ENCODE peak calls at places on chromosomes 6 and 20, in five cellular contexts. One of them, this sample, is unnamed.

GRCh38 chr20:50153153-50153499 is 397 bp downstream of the PEDS1 start:
- DNase-seq in T47D: no peak
- DNase-seq in NCI-H2081: no peak
- DNase-seq in NCI-H1417: peak
- DNase-seq in glutamatergic neuron: no peak
- DNase-seq in this sample: no peak

GRCh38 chr6:34115396-34116314 is 30.2 kb downstream of the GRM4 start:
- DNase-seq in T47D: peak
- DNase-seq in NCI-H2081: no peak
- DNase-seq in NCI-H1417: no peak
- DNase-seq in glutamatergic neuron: no peak
- DNase-seq in this sample: no peak

GRCh38 chr6:115544765-115545409 is 515.8 kb downstream of the FRK start:
- DNase-seq in T47D: peak
- DNase-seq in NCI-H2081: no peak
- DNase-seq in NCI-H1417: no peak
- DNase-seq in glutamatergic neuron: no peak
- DNase-seq in this sample: peak

GRCh38 chr6:168326294-168327261 is 7.0 kb upstream of the DACT2 start:
- DNase-seq in T47D: no peak
- DNase-seq in NCI-H2081: no peak
- DNase-seq in NCI-H1417: no peak
- DNase-seq in glutamatergic neuron: no peak
- DNase-seq in this sample: no peak

GRCh38 chr20:50240092-50240491 is 49.5 kb downstream of the CEBPB start:
- DNase-seq in T47D: peak
- DNase-seq in NCI-H2081: no peak
- DNase-seq in NCI-H1417: no peak
- DNase-seq in glutamatergic neuron: no peak
- DNase-seq in this sample: no peak

GRCh38 chr6:31307669-31308049 is 35.8 kb upstream of the HLA-C start:
- DNase-seq in T47D: peak
- DNase-seq in NCI-H2081: no peak
- DNase-seq in NCI-H1417: no peak
- DNase-seq in glutamatergic neuron: no peak
- DNase-seq in this sample: no peak

GRCh38 chr6:160178271-160178670 is 56.7 kb downstream of the SLC22A1 start:
- DNase-seq in T47D: no peak
- DNase-seq in NCI-H2081: no peak
- DNase-seq in NCI-H1417: no peak
- DNase-seq in glutamatergic neuron: no peak
- DNase-seq in this sample: no peak

GRCh38 chr6:161256390-161256789 is 17.5 kb downstream of the AGPAT4 start:
- DNase-seq in T47D: no peak
- DNase-seq in NCI-H2081: no peak
- DNase-seq in NCI-H1417: no peak
- DNase-seq in glutamatergic neuron: no peak
- DNase-seq in this sample: no peak

GRCh38 chr6:4459981-4460380 is 316.2 kb upstream of the CDYL start:
- DNase-seq in T47D: no peak
- DNase-seq in NCI-H2081: no peak
- DNase-seq in NCI-H1417: no peak
- DNase-seq in glutamatergic neuron: peak
- DNase-seq in this sample: no peak

GRCh38 chr20:51013577-51014330 is 9.2 kb downstream of the KCNG1 start:
- DNase-seq in T47D: no peak
- DNase-seq in NCI-H2081: no peak
- DNase-seq in NCI-H1417: peak
- DNase-seq in glutamatergic neuron: no peak
- DNase-seq in this sample: no peak

GRCh38 chr6:75602164-75602896 is 650 bp downstream of the SENP6 start:
- DNase-seq in T47D: peak
- DNase-seq in NCI-H2081: peak
- DNase-seq in NCI-H1417: peak
- DNase-seq in glutamatergic neuron: peak
- DNase-seq in this sample: peak

GRCh38 chr6:167089243-167090142 is 33.4 kb upstream of the CCR6 start:
- DNase-seq in T47D: peak
- DNase-seq in NCI-H2081: no peak
- DNase-seq in NCI-H1417: no peak
- DNase-seq in glutamatergic neuron: no peak
- DNase-seq in this sample: no peak

GRCh38 chr6:150514806-150515362 is 84.8 kb upstream of the PLEKHG1 start:
- DNase-seq in T47D: peak
- DNase-seq in NCI-H2081: no peak
- DNase-seq in NCI-H1417: peak
- DNase-seq in glutamatergic neuron: no peak
- DNase-seq in this sample: no peak

GRCh38 chr6:75855047-75855446 is 106.0 kb downstream of the MYO6 start:
- DNase-seq in T47D: peak
- DNase-seq in NCI-H2081: no peak
- DNase-seq in NCI-H1417: peak
- DNase-seq in glutamatergic neuron: no peak
- DNase-seq in this sample: no peak

GRCh38 chr6:52389264-52389625 is 27.3 kb downstream of the PAQR8 start:
- DNase-seq in T47D: no peak
- DNase-seq in NCI-H2081: peak
- DNase-seq in NCI-H1417: no peak
- DNase-seq in glutamatergic neuron: no peak
- DNase-seq in this sample: no peak

GRCh38 chr6:24689964-24690363 is 23.1 kb downstream of the ACOT13 start:
- DNase-seq in T47D: no peak
- DNase-seq in NCI-H2081: no peak
- DNase-seq in NCI-H1417: no peak
- DNase-seq in glutamatergic neuron: no peak
- DNase-seq in this sample: no peak

GRCh38 chr6:167794386-167795157 is 32.1 kb upstream of the AFDN start:
- DNase-seq in T47D: no peak
- DNase-seq in NCI-H2081: no peak
- DNase-seq in NCI-H1417: no peak
- DNase-seq in glutamatergic neuron: no peak
- DNase-seq in this sample: no peak

GRCh38 chr6:22025468-22026159 is 271.2 kb downstream of the PRL start:
- DNase-seq in T47D: no peak
- DNase-seq in NCI-H2081: no peak
- DNase-seq in NCI-H1417: peak
- DNase-seq in glutamatergic neuron: peak
- DNase-seq in this sample: no peak

GRCh38 chr6:99349620-99350141 is at the start of gene FAXC:
- DNase-seq in T47D: peak
- DNase-seq in NCI-H2081: peak
- DNase-seq in NCI-H1417: peak
- DNase-seq in glutamatergic neuron: peak
- DNase-seq in this sample: peak

GRCh38 chr6:113271437-113271836 is 585.7 kb upstream of the MARCKS start:
- DNase-seq in T47D: no peak
- DNase-seq in NCI-H2081: no peak
- DNase-seq in NCI-H1417: no peak
- DNase-seq in glutamatergic neuron: no peak
- DNase-seq in this sample: no peak

GRCh38 chr6:82380566-82381185 is 17.1 kb downstream of the TPBG start:
- DNase-seq in T47D: no peak
- DNase-seq in NCI-H2081: no peak
- DNase-seq in NCI-H1417: no peak
- DNase-seq in glutamatergic neuron: no peak
- DNase-seq in this sample: no peak

GRCh38 chr20:60053125-60053812 is 95.0 kb downstream of the CDH26 start:
- DNase-seq in T47D: peak
- DNase-seq in NCI-H2081: no peak
- DNase-seq in NCI-H1417: peak
- DNase-seq in glutamatergic neuron: no peak
- DNase-seq in this sample: no peak

GRCh38 chr20:52975024-52975732 is 3.0 kb downstream of the TSHZ2 start:
- DNase-seq in T47D: no peak
- DNase-seq in NCI-H2081: no peak
- DNase-seq in NCI-H1417: peak
- DNase-seq in glutamatergic neuron: no peak
- DNase-seq in this sample: no peak

GRCh38 chr6:128511518-128511917 is 8.9 kb downstream of the PTPRK start:
- DNase-seq in T47D: no peak
- DNase-seq in NCI-H2081: no peak
- DNase-seq in NCI-H1417: no peak
- DNase-seq in glutamatergic neuron: no peak
- DNase-seq in this sample: no peak

GRCh38 chr20:58989196-58989595 is 8.1 kb downstream of the NELFCD start:
- DNase-seq in T47D: no peak
- DNase-seq in NCI-H2081: no peak
- DNase-seq in NCI-H1417: no peak
- DNase-seq in glutamatergic neuron: no peak
- DNase-seq in this sample: no peak

GRCh38 chr6:127463056-127463455 is 3.9 kb upstream of the KIAA0408 start:
- DNase-seq in T47D: peak
- DNase-seq in NCI-H2081: no peak
- DNase-seq in NCI-H1417: peak
- DNase-seq in glutamatergic neuron: no peak
- DNase-seq in this sample: no peak

GRCh38 chr6:133343220-133343619 is 102.1 kb downstream of the EYA4 start:
- DNase-seq in T47D: no peak
- DNase-seq in NCI-H2081: no peak
- DNase-seq in NCI-H1417: no peak
- DNase-seq in glutamatergic neuron: no peak
- DNase-seq in this sample: no peak

GRCh38 chr6:106520711-106521367 is 108.5 kb downstream of the RTN4IP1 start:
- DNase-seq in T47D: no peak
- DNase-seq in NCI-H2081: no peak
- DNase-seq in NCI-H1417: no peak
- DNase-seq in glutamatergic neuron: no peak
- DNase-seq in this sample: peak

GRCh38 chr6:157552171-157552747 is 171.3 kb downstream of the ZDHHC14 start:
- DNase-seq in T47D: no peak
- DNase-seq in NCI-H2081: no peak
- DNase-seq in NCI-H1417: no peak
- DNase-seq in glutamatergic neuron: no peak
- DNase-seq in this sample: no peak

GRCh38 chr20:18256440-18257090 is 31.8 kb upstream of the ZNF133 start:
- DNase-seq in T47D: no peak
- DNase-seq in NCI-H2081: no peak
- DNase-seq in NCI-H1417: no peak
- DNase-seq in glutamatergic neuron: no peak
- DNase-seq in this sample: no peak

GRCh38 chr20:51749674-51750036 is 18.5 kb downstream of the ATP9A start:
- DNase-seq in T47D: no peak
- DNase-seq in NCI-H2081: no peak
- DNase-seq in NCI-H1417: no peak
- DNase-seq in glutamatergic neuron: no peak
- DNase-seq in this sample: no peak

GRCh38 chr20:38034108-38034649 is 633 bp downstream of the RPRD1B start:
- DNase-seq in T47D: no peak
- DNase-seq in NCI-H2081: no peak
- DNase-seq in NCI-H1417: no peak
- DNase-seq in glutamatergic neuron: no peak
- DNase-seq in this sample: no peak

This sample was measured in left lung.